ENCODE peak calls at places on chromosomes 4 and X, in four cellular contexts. U, V, F and X are unnamed samples.

GRCh38 chrX:150162141-150162540 is 201.0 kb upstream of the MAMLD1 start:
- DNase-seq in F (no peak), V (no peak), U (no peak), X (no peak)

GRCh38 chr4:100486496-100486895 is 31.3 kb downstream of the EMCN start:
- DNase-seq in U (no peak), F (no peak), V (no peak), X (no peak)

GRCh38 chr4:24778427-24779225 is 16.7 kb upstream of the SOD3 start:
- DNase-seq in U (no peak), V (no peak), F (no peak), X (no peak)

GRCh38 chrX:53294024-53294648 is 12.8 kb upstream of the IQSEC2 start:
- DNase-seq in U (no peak), V (no peak), F (no peak), X (no peak)

GRCh38 chr4:175385797-175386196 is 426.3 kb downstream of the GPM6A start:
- DNase-seq in F (no peak), V (no peak), U (no peak), X (no peak)

GRCh38 chr4:138301536-138301935 is 59.4 kb upstream of the SLC7A11 start:
- DNase-seq in U (no peak), F (no peak), V (no peak), X (no peak)

GRCh38 chr4:23733476-23733875 is 156.4 kb downstream of the PPARGC1A start:
- DNase-seq in V (no peak), U (no peak), F (no peak), X (no peak)

GRCh38 chrX:134685662-134686061 is 27.4 kb upstream of the PLAC1 start:
- DNase-seq in V (no peak), U (no peak), F (no peak), X (no peak)

GRCh38 chr4:145799225-145799624 is 119.3 kb downstream of the C4orf51 start:
- DNase-seq in U (no peak), V (no peak), F (no peak), X (no peak)

GRCh38 chr4:11073621-11074051 is 355.1 kb downstream of the HS3ST1 start:
- DNase-seq in V (no peak), U (no peak), F (no peak), X (no peak)

GRCh38 chr4:7158991-7159390 is 33.3 kb upstream of the SORCS2 start:
- DNase-seq in V (no peak), F (no peak), U (no peak), X (no peak)

GRCh38 chrX:24020280-24020876 is 6.6 kb downstream of the KLHL15 start:
- DNase-seq in U (no peak), F (no peak), V (no peak), X (no peak)

GRCh38 chrX:71366674-71367256 is 608 bp downstream of the TAF1 start:
- DNase-seq in V (peak), F (no peak), U (no peak), X (peak)

GRCh38 chrX:7925867-7926472 is 1.2 kb downstream of the PNPLA4 start:
- DNase-seq in U (peak), F (peak), V (peak), X (peak)

GRCh38 chr4:76993787-76994641 is 44.5 kb downstream of the SEPTIN11 start:
- DNase-seq in U (peak), F (no peak), V (no peak), X (peak)

GRCh38 chr4:24535399-24535798 is 49.0 kb downstream of the DHX15 start:
- DNase-seq in V (no peak), F (no peak), U (no peak), X (no peak)

GRCh38 chr4:107893171-107894137 is 37.9 kb upstream of the CYP2U1 start:
- DNase-seq in F (no peak), V (no peak), U (no peak), X (no peak)

GRCh38 chr4:76620723-76621463 is 185.9 kb downstream of the SHROOM3 start:
- DNase-seq in V (no peak), U (no peak), F (no peak), X (no peak)

GRCh38 chr4:149914521-149915115 is 99.0 kb upstream of the IQCM start:
- DNase-seq in V (peak), F (peak), U (peak), X (peak)

GRCh38 chr4:158295053-158295452 is 84.8 kb downstream of the TMEM144 start:
- DNase-seq in U (no peak), V (no peak), F (peak), X (no peak)

GRCh38 chr4:67983333-67983732 is 20.0 kb upstream of the TMPRSS11A start:
- DNase-seq in U (no peak), V (no peak), F (no peak), X (no peak)

GRCh38 chr4:74364649-74365491 is at the start of gene EREG:
- DNase-seq in U (peak), V (peak), F (no peak), X (no peak)

GRCh38 chr4:143202824-143203223 is 18.1 kb downstream of the USP38 start:
- DNase-seq in V (no peak), F (no peak), U (no peak), X (no peak)
- TF ChIP-seq POLR2A in V (no peak), F (no peak), U (no peak), X (no peak)

GRCh38 chrX:68832516-68833447 is 4.0 kb downstream of the EFNB1 start:
- DNase-seq in U (no peak), V (no peak), F (no peak), X (no peak)

GRCh38 chrX:68832101-68832416 is 3.2 kb downstream of the EFNB1 start:
- DNase-seq in V (no peak), U (peak), F (no peak), X (no peak)

GRCh38 chrX:68829594-68830485 is 1.0 kb downstream of the EFNB1 start:
- DNase-seq in V (no peak), U (no peak), F (no peak), X (peak)

GRCh38 chrX:68830486-68831404 is 1.9 kb downstream of the EFNB1 start:
- DNase-seq in F (no peak), V (no peak), U (no peak), X (peak)

DNA sequence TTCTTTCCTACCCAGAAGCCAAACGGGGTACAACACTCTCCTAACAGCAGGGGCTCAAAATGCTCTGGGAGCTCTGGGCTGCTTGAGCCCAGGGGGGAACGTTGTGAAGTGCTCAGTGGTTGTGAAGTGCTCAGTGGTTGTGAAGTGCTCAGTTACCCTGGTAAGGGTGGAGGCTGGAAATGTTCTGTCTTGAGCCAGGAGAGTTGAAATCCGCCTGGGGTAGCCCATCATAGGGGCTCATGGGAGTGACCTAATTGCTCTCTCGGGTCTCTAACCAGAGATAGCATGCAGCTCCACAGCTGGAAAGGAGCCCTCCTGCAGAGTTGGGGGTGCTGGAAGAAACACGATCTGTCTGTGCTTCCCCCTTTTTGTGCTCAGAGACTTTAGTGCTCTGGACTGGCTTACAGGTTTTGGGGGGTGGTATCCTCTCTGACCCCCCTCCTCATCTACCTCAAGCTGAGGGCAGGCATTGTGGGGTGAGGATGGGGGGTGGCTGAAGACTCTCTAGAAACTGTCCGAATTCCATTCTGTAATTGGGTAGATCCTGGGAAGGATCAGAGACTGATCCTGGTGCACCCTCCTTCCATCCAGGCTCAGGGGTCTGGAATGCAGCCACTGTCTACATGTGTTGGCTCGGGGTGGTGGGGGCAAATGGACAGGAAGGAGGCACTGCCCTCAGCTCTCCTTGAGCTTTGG is 2.7 kb downstream of the EFNB1 start:
- DNase-seq in V (no peak), F (no peak), U (no peak), X (no peak)
- TF ChIP-seq POLR2AphosphoS5 in V (no peak), F (no peak), U (no peak), X (no peak)

DNA sequence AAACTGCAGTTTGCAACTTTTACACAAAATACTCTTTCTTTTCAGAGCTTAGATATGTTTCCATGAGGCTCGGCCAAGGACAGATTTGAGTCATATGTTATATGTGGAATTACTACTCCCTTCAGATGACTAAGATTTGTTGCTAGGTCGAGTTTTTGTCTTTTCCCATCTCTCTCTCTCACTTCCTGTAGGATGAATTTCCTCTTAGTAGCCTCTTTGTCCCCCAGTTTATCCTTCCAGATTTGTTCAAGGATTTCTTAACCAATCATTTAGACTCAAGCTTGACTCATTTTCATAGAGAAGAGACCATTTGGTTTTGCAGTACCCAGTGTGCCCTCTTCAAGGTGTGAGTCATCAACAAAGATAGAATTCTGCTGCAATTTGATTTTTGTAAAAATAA is 209.2 kb downstream of the GLUD2 start:
- DNase-seq in U (no peak), F (no peak), V (no peak), X (no peak)
- TF ChIP-seq TAF1 in U (no peak), F (no peak), V (no peak), X (no peak)

DNA sequence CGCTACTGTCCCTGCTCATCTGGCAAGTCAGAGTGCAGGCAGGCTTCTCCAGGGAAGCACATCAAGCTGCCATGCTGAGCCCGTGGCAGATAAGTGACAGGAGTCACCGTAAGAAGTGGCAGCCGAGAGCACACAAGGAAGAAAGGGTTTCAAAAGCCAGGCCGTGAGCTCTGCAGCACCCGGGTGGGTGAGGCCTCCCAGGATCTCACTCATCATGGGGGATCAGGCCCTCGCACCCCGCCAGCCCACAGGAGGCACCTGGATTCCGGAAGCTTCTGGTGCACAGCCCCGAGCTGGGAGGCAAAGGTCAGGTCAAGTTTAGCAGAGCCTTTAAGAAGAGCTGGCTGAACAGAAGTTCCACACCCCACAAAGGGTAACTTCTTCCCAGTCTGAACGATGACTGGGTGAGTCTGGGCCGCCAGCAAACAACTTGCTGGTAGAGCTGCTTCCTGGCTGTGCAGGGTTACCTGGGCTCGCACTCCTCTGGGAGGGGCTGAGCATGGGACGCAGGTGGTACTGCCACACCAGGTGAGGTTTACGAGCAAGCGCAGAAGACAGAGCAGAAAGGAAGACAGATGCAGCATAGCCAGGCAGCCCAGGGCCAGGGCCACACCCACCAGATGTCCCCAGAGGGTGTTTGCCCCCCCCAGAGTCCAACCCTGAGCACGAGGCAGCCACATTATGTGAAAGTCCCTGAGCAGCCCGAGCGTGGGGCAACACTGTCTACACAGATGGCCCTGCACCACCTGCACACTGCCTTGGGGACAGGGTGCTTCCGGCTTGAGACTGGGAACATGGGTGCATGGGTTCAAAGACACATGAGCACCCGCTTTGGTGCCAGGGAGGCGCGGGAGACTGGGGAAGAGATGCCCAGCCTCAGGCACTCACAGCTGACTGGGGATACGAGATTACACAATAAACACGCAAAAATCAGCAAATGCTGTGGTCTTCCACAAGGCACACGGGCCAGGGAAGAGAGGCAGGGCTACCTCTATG is 7.7 kb downstream of the CCNQ start:
- DNase-seq in F (no peak), V (no peak), U (no peak), X (no peak)
- TF ChIP-seq POLR2A in F (no peak), V (no peak), U (no peak), X (no peak)

GRCh38 chrX:33032700-33033099 is 178.6 kb downstream of the DMD start:
- DNase-seq in U (no peak), V (no peak), F (no peak), X (no peak)
- TF ChIP-seq POLR2AphosphoS5 in U (no peak), V (no peak), F (no peak), X (no peak)

DNA sequence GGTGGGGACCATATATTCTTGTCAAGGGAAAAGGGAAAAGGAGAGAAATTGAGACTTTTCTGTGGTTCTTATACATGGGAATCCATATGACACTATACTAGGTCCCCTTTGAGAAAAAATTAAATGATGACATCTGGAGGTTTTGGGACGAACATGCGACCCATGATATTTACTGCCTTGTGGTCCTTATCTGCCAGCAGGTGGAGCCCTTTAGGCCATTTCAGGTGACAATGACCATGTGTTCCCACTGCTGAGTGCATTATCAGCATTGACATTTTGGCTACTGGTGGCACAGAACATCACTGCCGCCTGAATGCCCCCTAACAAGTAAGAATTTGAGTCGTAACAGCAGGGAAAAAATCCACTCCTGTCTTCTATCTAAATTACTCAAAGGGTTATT is 843.4 kb downstream of the FSTL5 start:
- DNase-seq in U (no peak), V (peak), F (peak), X (no peak)
- TF ChIP-seq TAF1 in U (no peak), V (no peak), F (no peak), X (no peak)

DNA sequence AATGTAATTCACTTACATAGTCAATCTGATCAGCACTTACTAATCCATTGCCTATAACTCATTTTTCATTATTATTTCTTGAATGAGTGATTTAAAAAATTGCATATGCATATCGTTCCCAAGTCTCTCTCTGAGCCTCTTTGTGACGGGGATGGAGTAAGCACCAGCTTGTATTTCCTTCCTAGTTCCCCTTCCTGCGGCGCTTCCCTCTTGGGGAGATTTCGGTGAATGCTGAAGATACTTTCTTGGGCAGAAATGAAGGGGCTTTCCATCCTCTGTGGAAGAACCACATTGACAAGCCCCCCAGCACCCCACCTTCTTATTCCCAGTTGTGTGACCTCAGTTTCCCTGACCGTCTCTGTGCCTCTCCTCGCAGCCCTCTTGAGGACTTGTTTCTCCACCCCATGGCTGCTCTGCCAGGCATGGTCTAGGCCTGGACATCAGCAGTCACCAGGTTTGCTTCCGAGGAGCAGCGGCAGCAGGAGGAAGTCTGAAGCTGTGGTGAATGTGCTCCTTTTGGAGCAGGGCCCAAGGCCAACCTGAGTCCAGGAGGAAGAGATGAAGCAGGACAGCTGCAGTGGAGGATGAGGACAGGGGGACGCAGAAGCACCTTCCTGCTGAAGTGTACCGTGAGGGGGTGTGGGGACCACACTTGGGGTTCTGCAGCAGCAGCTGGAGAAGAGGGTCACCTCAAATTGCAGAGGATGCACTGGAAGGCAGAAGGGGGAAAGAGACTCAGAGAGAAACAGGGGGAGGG is 124.9 kb downstream of the IRF2 start:
- DNase-seq in U (no peak), F (no peak), V (no peak), X (no peak)
- TF ChIP-seq POLR2A in U (no peak), F (no peak), V (no peak), X (no peak)